ENCODE peak calls at places on chromosome 20, in seven cellular contexts. One of them, this sample, is unnamed.
A peak's percentile ranks its signal among the peaks of the same experiment; 100 is the strongest.

GRCh38 chr20:20297752-20298151 is 70.2 kb upstream of the INSM1 start:
- DNase-seq in choroid plexus epithelial cell: no peak
- DNase-seq in GM23248: no peak
- DNase-seq in neural progenitor cell: no peak
- DNase-seq in HFF-Myc: no peak
- DNase-seq in uterus: no peak
- DNase-seq in cardiac muscle cell: no peak
- DNase-seq in this sample: no peak

GRCh38 chr20:7672551-7672950 is 267.7 kb downstream of the HAO1 start:
- DNase-seq in choroid plexus epithelial cell: no peak
- DNase-seq in GM23248: no peak
- DNase-seq in neural progenitor cell: peak; percentile 69
- DNase-seq in HFF-Myc: no peak
- DNase-seq in uterus: no peak
- DNase-seq in cardiac muscle cell: no peak
- DNase-seq in this sample: no peak

GRCh38 chr20:50868509-50869495 is 62.4 kb downstream of the ADNP start:
- DNase-seq in choroid plexus epithelial cell: peak; percentile 52
- DNase-seq in GM23248: no peak
- DNase-seq in neural progenitor cell: no peak
- DNase-seq in HFF-Myc: no peak
- DNase-seq in uterus: no peak
- DNase-seq in cardiac muscle cell: no peak
- DNase-seq in this sample: peak; percentile 28

GRCh38 chr20:6744805-6745204 is 22.7 kb upstream of the BMP2 start:
- DNase-seq in choroid plexus epithelial cell: peak; percentile 48
- DNase-seq in GM23248: peak; percentile 45
- DNase-seq in neural progenitor cell: no peak
- DNase-seq in HFF-Myc: no peak
- DNase-seq in uterus: no peak
- DNase-seq in cardiac muscle cell: no peak
- DNase-seq in this sample: no peak

GRCh38 chr20:42706762-42707161 is 482.9 kb downstream of the PTPRT start:
- DNase-seq in choroid plexus epithelial cell: no peak
- DNase-seq in GM23248: no peak
- DNase-seq in neural progenitor cell: no peak
- DNase-seq in HFF-Myc: no peak
- DNase-seq in uterus: no peak
- DNase-seq in cardiac muscle cell: no peak
- DNase-seq in this sample: no peak

GRCh38 chr20:48025661-48026060 is 240.4 kb upstream of the SULF2 start:
- DNase-seq in choroid plexus epithelial cell: peak; percentile 20
- DNase-seq in GM23248: peak; percentile 76
- DNase-seq in neural progenitor cell: no peak
- DNase-seq in HFF-Myc: no peak
- DNase-seq in uterus: no peak
- DNase-seq in cardiac muscle cell: no peak
- DNase-seq in this sample: no peak

GRCh38 chr20:31718952-31719643 is 3.6 kb downstream of the BCL2L1 start:
- DNase-seq in choroid plexus epithelial cell: no peak
- DNase-seq in GM23248: no peak
- DNase-seq in neural progenitor cell: no peak
- DNase-seq in HFF-Myc: no peak
- DNase-seq in uterus: no peak
- DNase-seq in cardiac muscle cell: no peak
- DNase-seq in this sample: no peak

GRCh38 chr20:40571625-40572024 is 117.4 kb downstream of the MAFB start:
- DNase-seq in choroid plexus epithelial cell: no peak
- DNase-seq in GM23248: no peak
- DNase-seq in neural progenitor cell: no peak
- DNase-seq in HFF-Myc: no peak
- DNase-seq in uterus: no peak
- DNase-seq in cardiac muscle cell: no peak
- DNase-seq in this sample: no peak

GRCh38 chr20:60984666-60985065 is 267.4 kb upstream of the CDH4 start:
- DNase-seq in choroid plexus epithelial cell: no peak
- DNase-seq in GM23248: no peak
- DNase-seq in neural progenitor cell: no peak
- DNase-seq in HFF-Myc: no peak
- DNase-seq in uterus: no peak
- DNase-seq in cardiac muscle cell: no peak
- DNase-seq in this sample: no peak

GRCh38 chr20:44888226-44889103 is 3.0 kb downstream of the YWHAB start:
- DNase-seq in choroid plexus epithelial cell: peak; percentile 51
- DNase-seq in GM23248: peak; percentile 70
- DNase-seq in neural progenitor cell: no peak
- DNase-seq in HFF-Myc: no peak
- DNase-seq in uterus: no peak
- DNase-seq in cardiac muscle cell: no peak
- DNase-seq in this sample: no peak

GRCh38 chr20:10710995-10711775 is 37.4 kb upstream of the JAG1 start:
- DNase-seq in choroid plexus epithelial cell: no peak
- DNase-seq in GM23248: no peak
- DNase-seq in neural progenitor cell: no peak
- DNase-seq in HFF-Myc: no peak
- DNase-seq in uterus: no peak
- DNase-seq in cardiac muscle cell: no peak
- DNase-seq in this sample: no peak

GRCh38 chr20:3935295-3935955 is 46.2 kb downstream of the PANK2 start:
- DNase-seq in choroid plexus epithelial cell: no peak
- DNase-seq in GM23248: peak; percentile 59
- DNase-seq in neural progenitor cell: no peak
- DNase-seq in HFF-Myc: no peak
- DNase-seq in uterus: peak; percentile 62
- DNase-seq in cardiac muscle cell: peak; percentile 60
- DNase-seq in this sample: no peak

GRCh38 chr20:13302647-13303425 is 81.8 kb downstream of the ISM1 start:
- DNase-seq in choroid plexus epithelial cell: peak; percentile 39
- DNase-seq in GM23248: peak; percentile 60
- DNase-seq in neural progenitor cell: peak; percentile 52
- DNase-seq in HFF-Myc: no peak
- DNase-seq in uterus: no peak
- DNase-seq in cardiac muscle cell: peak; percentile 44
- DNase-seq in this sample: peak; percentile 70

GRCh38 chr20:24814556-24815195 is 134.4 kb upstream of the CST7 start:
- DNase-seq in choroid plexus epithelial cell: no peak
- DNase-seq in GM23248: no peak
- DNase-seq in neural progenitor cell: no peak
- DNase-seq in HFF-Myc: no peak
- DNase-seq in uterus: no peak
- DNase-seq in cardiac muscle cell: no peak
- DNase-seq in this sample: no peak

GRCh38 chr20:11755071-11755881 is 162.4 kb upstream of the BTBD3 start:
- DNase-seq in choroid plexus epithelial cell: no peak
- DNase-seq in GM23248: peak; percentile 62
- DNase-seq in neural progenitor cell: peak; percentile 50
- DNase-seq in HFF-Myc: no peak
- DNase-seq in uterus: no peak
- DNase-seq in cardiac muscle cell: no peak
- DNase-seq in this sample: no peak

GRCh38 chr20:1537731-1538058 is 19.8 kb downstream of the SIRPD start:
- DNase-seq in choroid plexus epithelial cell: no peak
- DNase-seq in GM23248: no peak
- DNase-seq in neural progenitor cell: no peak
- DNase-seq in HFF-Myc: no peak
- DNase-seq in uterus: peak; percentile 22
- DNase-seq in cardiac muscle cell: no peak
- DNase-seq in this sample: no peak
- H3K4me3 ChIP-seq in choroid plexus epithelial cell: no peak overlapping the region
- H3K4me3 ChIP-seq in GM23248: no peak overlapping the region
- H3K4me3 ChIP-seq in neural progenitor cell: no peak overlapping the region
- H3K4me3 ChIP-seq in HFF-Myc: no peak overlapping the region
- H3K4me3 ChIP-seq in uterus: no peak overlapping the region
- H3K4me3 ChIP-seq in cardiac muscle cell: no peak overlapping the region
- H3K4me3 ChIP-seq in this sample: no peak overlapping the region

GRCh38 chr20:56630086-56630493 is 984 bp downstream of the TFAP2C start:
- DNase-seq in choroid plexus epithelial cell: peak; percentile 83
- DNase-seq in GM23248: peak; percentile 96
- DNase-seq in neural progenitor cell: peak; percentile 95
- DNase-seq in HFF-Myc: no peak
- DNase-seq in uterus: peak; percentile 21
- DNase-seq in cardiac muscle cell: peak; percentile 84
- DNase-seq in this sample: peak; percentile 98

GRCh38 chr20:56628873-56629463 is at the start of gene TFAP2C:
- DNase-seq in choroid plexus epithelial cell: peak; percentile 64
- DNase-seq in GM23248: peak; percentile 90
- DNase-seq in neural progenitor cell: peak; percentile 82
- DNase-seq in HFF-Myc: no peak
- DNase-seq in uterus: peak; percentile 30
- DNase-seq in cardiac muscle cell: peak; percentile 91
- DNase-seq in this sample: peak; percentile 97

GRCh38 chr20:56628015-56628872 is 862 bp upstream of the TFAP2C start:
- DNase-seq in choroid plexus epithelial cell: peak; percentile 14
- DNase-seq in GM23248: peak; percentile 66
- DNase-seq in neural progenitor cell: peak; percentile 83
- DNase-seq in HFF-Myc: no peak
- DNase-seq in uterus: no peak
- DNase-seq in cardiac muscle cell: peak; percentile 51
- DNase-seq in this sample: peak; percentile 80

GRCh38 chr20:56630506-56631317 is 1.6 kb downstream of the TFAP2C start:
- DNase-seq in choroid plexus epithelial cell: peak; percentile 20
- DNase-seq in GM23248: peak; percentile 78
- DNase-seq in neural progenitor cell: peak; percentile 76
- DNase-seq in HFF-Myc: no peak
- DNase-seq in uterus: no peak
- DNase-seq in cardiac muscle cell: peak; percentile 34
- DNase-seq in this sample: peak; percentile 88

GRCh38 chr20:56629464-56630085 is 469 bp downstream of the TFAP2C start:
- DNase-seq in choroid plexus epithelial cell: peak; percentile 22
- DNase-seq in GM23248: peak; percentile 64
- DNase-seq in neural progenitor cell: peak; percentile 57
- DNase-seq in HFF-Myc: no peak
- DNase-seq in uterus: no peak
- DNase-seq in cardiac muscle cell: peak; percentile 28
- DNase-seq in this sample: peak; percentile 69
- H3K4me3 ChIP-seq in choroid plexus epithelial cell: peak overlapping the region; percentile 63
- H3K4me3 ChIP-seq in GM23248: peak overlapping the region; percentile 96
- H3K4me3 ChIP-seq in neural progenitor cell: peak overlapping the region; percentile 67
- H3K4me3 ChIP-seq in HFF-Myc: peak overlapping the region; percentile 60
- H3K4me3 ChIP-seq in uterus: peak overlapping the region; percentile 29
- H3K4me3 ChIP-seq in cardiac muscle cell: peak overlapping the region; percentile 35
- H3K4me3 ChIP-seq in this sample: peak overlapping the region; percentile 90

DNA sequence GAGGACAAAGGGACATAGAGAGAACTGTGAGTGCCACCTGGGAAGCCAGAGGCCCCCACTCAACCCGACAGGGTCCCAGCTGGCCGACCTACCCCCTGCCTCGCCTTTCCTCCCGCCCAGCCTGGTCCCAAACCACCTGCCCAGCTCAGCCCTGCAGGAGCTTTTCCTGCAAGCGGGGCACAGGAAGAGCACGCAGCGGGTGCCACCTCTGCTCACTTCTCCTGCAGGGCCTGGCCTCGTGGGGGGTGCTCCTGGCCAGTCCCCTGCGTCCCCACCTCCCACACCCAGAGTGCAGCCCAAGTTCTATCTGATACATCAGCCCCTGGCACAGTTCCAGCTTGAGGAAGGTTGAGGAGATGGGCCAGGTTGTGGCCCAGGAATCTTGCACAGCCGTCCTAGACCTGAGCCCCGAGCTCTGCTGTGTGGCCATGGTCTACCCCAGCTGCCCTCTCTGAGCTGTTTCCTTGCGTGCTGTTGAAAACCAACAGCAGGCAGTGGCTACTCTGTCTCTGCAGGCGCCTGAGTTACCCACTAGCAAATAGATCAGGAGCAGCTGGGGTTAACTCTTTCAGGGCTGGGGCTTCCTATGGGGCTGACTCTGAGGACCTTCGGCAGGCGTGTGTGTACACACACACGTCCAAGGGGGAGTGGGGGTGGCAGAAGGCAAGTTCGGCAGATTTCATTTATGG is 1.7 kb downstream of the NECAB3 start:
- DNase-seq in choroid plexus epithelial cell: peak; percentile 60
- DNase-seq in GM23248: peak; percentile 44
- DNase-seq in neural progenitor cell: no peak
- DNase-seq in HFF-Myc: no peak
- DNase-seq in uterus: no peak
- DNase-seq in cardiac muscle cell: no peak
- DNase-seq in this sample: peak; percentile 64
- H3K4me3 ChIP-seq in choroid plexus epithelial cell: peak overlapping the region; percentile 72
- H3K4me3 ChIP-seq in GM23248: peak overlapping the region; percentile 81
- H3K4me3 ChIP-seq in neural progenitor cell: peak overlapping the region; percentile 1
- H3K4me3 ChIP-seq in HFF-Myc: peak overlapping the region; percentile 73
- H3K4me3 ChIP-seq in uterus: peak overlapping the region; percentile 72
- H3K4me3 ChIP-seq in cardiac muscle cell: peak overlapping the region; percentile 85
- H3K4me3 ChIP-seq in this sample: peak overlapping the region; percentile 80

GRCh38 chr20:9518776-9519175 is 4.4 kb downstream of the LAMP5 start:
- DNase-seq in choroid plexus epithelial cell: no peak
- DNase-seq in GM23248: no peak
- DNase-seq in neural progenitor cell: peak; percentile 72
- DNase-seq in HFF-Myc: no peak
- DNase-seq in uterus: no peak
- DNase-seq in cardiac muscle cell: no peak
- DNase-seq in this sample: peak; percentile 71

GRCh38 chr20:9515761-9516657 is 1.6 kb downstream of the LAMP5 start:
- DNase-seq in choroid plexus epithelial cell: no peak
- DNase-seq in GM23248: no peak
- DNase-seq in neural progenitor cell: peak; percentile 77
- DNase-seq in HFF-Myc: no peak
- DNase-seq in uterus: no peak
- DNase-seq in cardiac muscle cell: peak; percentile 23
- DNase-seq in this sample: peak; percentile 71

GRCh38 chr20:9515211-9515580 is 806 bp downstream of the LAMP5 start:
- DNase-seq in choroid plexus epithelial cell: no peak
- DNase-seq in GM23248: no peak
- DNase-seq in neural progenitor cell: no peak
- DNase-seq in HFF-Myc: no peak
- DNase-seq in uterus: no peak
- DNase-seq in cardiac muscle cell: no peak
- DNase-seq in this sample: peak; percentile 31

GRCh38 chr20:9516658-9516987 is 2.2 kb downstream of the LAMP5 start:
- DNase-seq in choroid plexus epithelial cell: no peak
- DNase-seq in GM23248: no peak
- DNase-seq in neural progenitor cell: peak; percentile 21
- DNase-seq in HFF-Myc: no peak
- DNase-seq in uterus: no peak
- DNase-seq in cardiac muscle cell: no peak
- DNase-seq in this sample: peak; percentile 17

DNA sequence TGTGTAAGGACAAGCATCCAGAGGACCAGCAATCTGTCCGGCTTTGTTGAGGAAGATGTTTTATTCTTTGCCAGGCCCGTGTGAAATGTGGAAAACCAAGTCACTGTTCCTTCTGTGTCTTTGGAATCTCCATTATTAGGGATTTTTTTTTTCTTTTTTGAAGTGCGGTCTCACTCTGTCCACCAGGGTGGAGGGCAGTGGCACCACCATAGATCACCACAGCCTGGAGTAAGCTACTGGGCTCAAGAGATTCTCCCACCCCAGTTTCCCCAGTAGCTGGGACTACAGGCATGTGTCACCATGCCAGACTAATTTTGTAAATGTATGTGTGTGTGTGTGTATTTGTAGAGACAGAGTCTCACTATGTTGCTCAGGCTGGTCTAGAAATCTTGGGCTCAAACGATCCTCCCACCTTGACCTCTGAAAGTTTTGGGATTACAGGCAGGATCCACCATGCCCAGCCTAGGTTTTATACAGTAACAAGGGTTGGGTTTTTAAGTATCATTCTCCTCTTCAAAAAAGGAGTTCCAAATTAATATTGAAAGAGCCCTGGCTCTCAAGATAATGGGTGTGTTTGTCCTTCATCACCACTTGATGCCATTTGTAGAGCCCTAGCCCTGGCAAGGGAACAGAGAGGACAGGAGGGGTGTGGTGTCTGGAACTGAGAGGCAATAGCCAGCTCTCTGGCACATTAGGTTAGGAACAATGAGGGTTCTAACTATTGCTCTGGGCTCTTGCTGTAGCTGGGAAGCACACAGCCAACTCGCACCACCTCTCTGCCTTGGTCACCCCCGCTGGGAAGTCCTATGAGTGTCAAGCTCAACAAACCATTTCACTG is 3.1 kb downstream of the LAMP5 start:
- DNase-seq in choroid plexus epithelial cell: no peak
- DNase-seq in GM23248: no peak
- DNase-seq in neural progenitor cell: no peak
- DNase-seq in HFF-Myc: no peak
- DNase-seq in uterus: no peak
- DNase-seq in cardiac muscle cell: no peak
- DNase-seq in this sample: peak; percentile 20
- H3K4me3 ChIP-seq in choroid plexus epithelial cell: no peak overlapping the region
- H3K4me3 ChIP-seq in GM23248: no peak overlapping the region
- H3K4me3 ChIP-seq in neural progenitor cell: no peak overlapping the region
- H3K4me3 ChIP-seq in HFF-Myc: no peak overlapping the region
- H3K4me3 ChIP-seq in uterus: no peak overlapping the region
- H3K4me3 ChIP-seq in cardiac muscle cell: no peak overlapping the region
- H3K4me3 ChIP-seq in this sample: no peak overlapping the region